ENCODE peak calls at places on chromosomes 1 and 21, in four cellular contexts. O, I, Z and M are unnamed samples.
A peak's percentile ranks its signal among the peaks of the same experiment; 100 is the strongest.

GRCh38 chr1:38741341-38741740 is 118.2 kb downstream of the RRAGC start:
- DNase-seq in O (no peak), I (no peak), Z (no peak), M (peak; percentile 72)

GRCh38 chr1:210598135-210598652 is 269.5 kb downstream of the HHAT start:
- DNase-seq in O (peak; percentile 42), I (no peak), Z (peak; percentile 14), M (peak; percentile 76)

GRCh38 chr1:180057883-180058396 is 96.7 kb upstream of the QSOX1 start:
- DNase-seq in O (no peak), I (peak; percentile 8), Z (no peak), M (no peak)

GRCh38 chr1:88956003-88956402 is 36.4 kb downstream of the KYAT3 start:
- DNase-seq in O (no peak), I (no peak), Z (no peak), M (no peak)

GRCh38 chr1:66383168-66383567 is 150.8 kb upstream of the SGIP1 start:
- DNase-seq in O (no peak), I (no peak), Z (no peak), M (no peak)

GRCh38 chr1:117754061-117754969 is 148.5 kb downstream of the TENT5C start:
- DNase-seq in O (peak; percentile 60), I (peak; percentile 43), Z (peak; percentile 65), M (peak; percentile 70)

GRCh38 chr1:236603896-236604217 is 459 bp downstream of the HEATR1 start:
- DNase-seq in O (no peak), I (no peak), Z (no peak), M (no peak)

GRCh38 chr1:15950763-15951295 is 25.1 kb downstream of the ZBTB17 start:
- DNase-seq in O (no peak), I (no peak), Z (no peak), M (peak; percentile 76)

GRCh38 chr1:204445860-204446412 is 34.3 kb upstream of the PPP1R15B start:
- DNase-seq in O (no peak), I (peak; percentile 69), Z (no peak), M (peak; percentile 76)

GRCh38 chr21:42465008-42465878 is 30.8 kb downstream of the RSPH1 start:
- DNase-seq in O (no peak), I (no peak), Z (no peak), M (no peak)

GRCh38 chr1:53089478-53090226 is 27.6 kb downstream of the PODN start:
- DNase-seq in O (peak; percentile 67), I (peak; percentile 97), Z (no peak), M (peak; percentile 60)

GRCh38 chr1:10620776-10621175 is 146.0 kb downstream of the PEX14 start:
- DNase-seq in O (no peak), I (no peak), Z (no peak), M (no peak)

GRCh38 chr1:19452221-19452663 is 33.1 kb downstream of the CAPZB start:
- DNase-seq in O (peak; percentile 85), I (no peak), Z (no peak), M (peak; percentile 87)

GRCh38 chr1:145886811-145887210 is 1.1 kb upstream of the ANKRD35 start:
- DNase-seq in O (no peak), I (no peak), Z (peak; percentile 29), M (no peak)

GRCh38 chr1:182288749-182289604 is 102.6 kb downstream of the GLUL start:
- DNase-seq in O (no peak), I (no peak), Z (no peak), M (no peak)

GRCh38 chr1:39650431-39650830 is 11.0 kb upstream of the HEYL start:
- DNase-seq in O (no peak), I (no peak), Z (no peak), M (peak; percentile 16)

GRCh38 chr21:41280115-41280919 is 36.3 kb upstream of the FAM3B start:
- DNase-seq in O (peak; percentile 58), I (no peak), Z (no peak), M (peak; percentile 46)

GRCh38 chr1:152539901-152540300 is 25.6 kb downstream of the CRCT1 start:
- DNase-seq in O (no peak), I (no peak), Z (no peak), M (no peak)

GRCh38 chr1:67460648-67461500 is 30.7 kb upstream of the SERBP1 start:
- DNase-seq in O (peak; percentile 66), I (no peak), Z (peak; percentile 67), M (peak; percentile 44)

GRCh38 chr1:84269286-84269685 is 32.2 kb upstream of the SAMD13 start:
- DNase-seq in O (no peak), I (no peak), Z (no peak), M (no peak)

GRCh38 chr1:194067772-194068171 is 881.4 kb upstream of the B3GALT2 start:
- DNase-seq in O (peak; percentile 61), I (no peak), Z (no peak), M (no peak)

GRCh38 chr1:182604128-182604834 is at the start of gene RGS16:
- DNase-seq in O (peak; percentile 98), I (peak; percentile 70), Z (peak; percentile 95), M (peak; percentile 98)

GRCh38 chr1:42348498-42348897 is 13.5 kb upstream of the FOXJ3 start:
- DNase-seq in O (no peak), I (no peak), Z (no peak), M (no peak)

GRCh38 chr1:5423109-5423508 is 569.1 kb downstream of the NPHP4 start:
- DNase-seq in O (no peak), I (no peak), Z (no peak), M (peak; percentile 71)

GRCh38 chr1:87219626-87220025 is 109.1 kb upstream of the LMO4 start:
- DNase-seq in O (no peak), I (peak; percentile 12), Z (no peak), M (no peak)

GRCh38 chr1:218521414-218522169 is 176.5 kb downstream of the TGFB2 start:
- DNase-seq in O (no peak), I (peak; percentile 42), Z (peak; percentile 45), M (no peak)

GRCh38 chr1:247296599-247297180 is 35.0 kb downstream of the ZNF496 start:
- DNase-seq in O (no peak), I (no peak), Z (no peak), M (no peak)

GRCh38 chr21:35943752-35944151 is 116.6 kb downstream of the SETD4 start:
- DNase-seq in O (no peak), I (no peak), Z (no peak), M (no peak)